ENCODE peak calls at places on chromosome 2, in four cellular contexts. K is K562, Q is GM12878, H is HepG2. T is an unnamed sample.
A peak's percentile ranks its signal among the peaks of the same experiment; 100 is the strongest.

GRCh38 chr2:222946700-222947278 is 86.0 kb downstream of the ACSL3 start:
- DNase-seq in K (peak; percentile 14), Q (no peak), H (no peak), T (no peak)

GRCh38 chr2:226971029-226971584 is 135.3 kb downstream of the RHBDD1 start:
- DNase-seq in K (no peak), Q (no peak), H (no peak), T (no peak)

GRCh38 chr2:46299365-46300263 is 2.4 kb downstream of the EPAS1 start:
- DNase-seq in K (peak; percentile 62), Q (no peak), H (peak; percentile 58), T (peak; percentile 31)

GRCh38 chr2:234795974-234796690 is 155.7 kb upstream of the SH3BP4 start:
- DNase-seq in K (no peak), Q (no peak), H (peak; percentile 21), T (no peak)

GRCh38 chr2:200300650-200301314 is 5.7 kb upstream of the SPATS2L start:
- DNase-seq in K (peak; percentile 44), Q (no peak), H (no peak), T (no peak)

GRCh38 chr2:17311771-17312511 is 206.3 kb downstream of the RAD51AP2 start:
- DNase-seq in K (no peak), Q (no peak), H (no peak), T (no peak)

GRCh38 chr2:27885246-27885645 is 4.9 kb downstream of the RBKS start:
- DNase-seq in K (no peak), Q (no peak), H (no peak), T (no peak)

GRCh38 chr2:44941551-44942234 is at the start of gene SIX3:
- DNase-seq in K (no peak), Q (no peak), H (no peak), T (peak; percentile 50)

GRCh38 chr2:61793389-61793836 is 60.4 kb downstream of the FAM161A start:
- DNase-seq in K (peak; percentile 81), Q (no peak), H (peak; percentile 67), T (peak; percentile 89)

GRCh38 chr2:128319457-128319772 is 747 bp upstream of the HS6ST1 start:
- DNase-seq in K (no peak), Q (no peak), H (no peak), T (no peak)

GRCh38 chr2:64260817-64261216 is 116.6 kb upstream of the PELI1 start:
- DNase-seq in K (peak; percentile 78), Q (peak; percentile 75), H (no peak), T (no peak)

GRCh38 chr2:55771612-55772011 is 78.0 kb upstream of the PNPT1 start:
- DNase-seq in K (peak; percentile 11), Q (no peak), H (peak; percentile 22), T (no peak)

GRCh38 chr2:85303780-85304531 is 23.8 kb downstream of the TGOLN2 start:
- DNase-seq in K (no peak), Q (no peak), H (no peak), T (no peak)

GRCh38 chr2:235350234-235350633 is 143.6 kb upstream of the AGAP1 start:
- DNase-seq in K (no peak), Q (no peak), H (no peak), T (no peak)

GRCh38 chr2:10591207-10591606 is 98.6 kb downstream of the NOL10 start:
- DNase-seq in K (no peak), Q (no peak), H (no peak), T (no peak)

GRCh38 chr2:100703213-100703612 is 116.7 kb upstream of the NPAS2 start:
- DNase-seq in K (no peak), Q (no peak), H (no peak), T (no peak)

GRCh38 chr2:20148411-20148810 is 76.5 kb downstream of the SDC1 start:
- DNase-seq in K (no peak), Q (no peak), H (no peak), T (no peak)

GRCh38 chr2:150528861-150529801 is 41.7 kb upstream of the RND3 start:
- DNase-seq in K (no peak), Q (peak; percentile 45), H (no peak), T (no peak)

GRCh38 chr2:216632321-216632951 is 784 bp upstream of the IGFBP2 start:
- DNase-seq in K (no peak), Q (no peak), H (no peak), T (no peak)

GRCh38 chr2:84640386-84640785 is 124.1 kb downstream of the DNAH6 start:
- DNase-seq in K (no peak), Q (no peak), H (no peak), T (no peak)

GRCh38 chr2:167128130-167128529 is 239.8 kb downstream of the XIRP2 start:
- DNase-seq in K (no peak), Q (no peak), H (no peak), T (no peak)

GRCh38 chr2:10269711-10270610 is 32.7 kb upstream of the HPCAL1 start:
- DNase-seq in K (no peak), Q (no peak), H (no peak), T (peak; percentile 5)

DNA sequence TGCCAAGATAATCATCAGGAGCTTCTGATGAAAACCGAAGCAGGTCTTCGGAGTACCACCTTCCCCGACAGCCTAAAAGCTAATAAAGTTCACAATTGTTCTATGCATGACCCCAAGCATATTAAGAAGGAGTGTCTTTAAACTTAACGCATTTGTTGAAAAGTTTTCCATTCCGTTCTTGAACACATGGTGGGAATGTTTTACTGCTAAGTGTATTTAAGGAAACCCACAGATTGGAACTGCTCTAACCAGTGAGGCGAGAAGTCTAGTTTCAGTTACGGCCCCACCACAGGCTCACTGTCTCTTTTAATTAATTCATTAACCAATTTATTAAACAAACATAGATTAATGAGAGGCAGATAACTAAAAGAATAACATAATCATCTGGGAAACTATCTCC is 152.4 kb downstream of the ANKRD44 start:
- DNase-seq in K (no peak), Q (no peak), H (no peak), T (no peak)
- TF ChIP-seq CBFB in K (no peak), Q (no peak), H (no peak), T (no peak)

GRCh38 chr2:68994864-68995263 is 18.1 kb upstream of the ANTXR1 start:
- DNase-seq in K (no peak), Q (no peak), H (no peak), T (no peak)

GRCh38 chr2:68993660-68994059 is 19.2 kb downstream of the GKN1 start:
- DNase-seq in K (no peak), Q (no peak), H (peak; percentile 77), T (no peak)

GRCh38 chr2:68995911-68996310 is 17.1 kb upstream of the ANTXR1 start:
- DNase-seq in K (no peak), Q (no peak), H (peak; percentile 40), T (no peak)

GRCh38 chr2:68992933-68993332 is 18.5 kb downstream of the GKN1 start:
- DNase-seq in K (no peak), Q (no peak), H (no peak), T (no peak)

GRCh38 chr2:68997401-68997800 is 15.6 kb upstream of the ANTXR1 start:
- DNase-seq in K (no peak), Q (no peak), H (no peak), T (no peak)
- TF ChIP-seq CBFB in K (no peak), Q (no peak), H (no peak), T (no peak)

GRCh38 chr2:121596221-121597080 is 52.8 kb downstream of the CLASP1 start:
- DNase-seq in K (peak; percentile 93), Q (peak; percentile 60), H (peak; percentile 67), T (no peak)
- TF ChIP-seq CBFB in K (no peak), Q (peak; percentile 5), H (no peak), T (no peak)

GRCh38 chr2:67669796-67670195 is 272.7 kb downstream of the ETAA1 start:
- DNase-seq in K (no peak), Q (no peak), H (no peak), T (no peak)

GRCh38 chr2:67666386-67667053 is 269.4 kb downstream of the ETAA1 start:
- DNase-seq in K (no peak), Q (no peak), H (no peak), T (no peak)

GRCh38 chr2:67668538-67668937 is 271.4 kb downstream of the ETAA1 start:
- DNase-seq in K (no peak), Q (no peak), H (no peak), T (no peak)

GRCh38 chr2:67663776-67664175 is 266.6 kb downstream of the ETAA1 start:
- DNase-seq in K (no peak), Q (no peak), H (no peak), T (no peak)

GRCh38 chr2:67667054-67667908 is 270.1 kb downstream of the ETAA1 start:
- DNase-seq in K (no peak), Q (no peak), H (no peak), T (no peak)
- TF ChIP-seq CBFB in K (no peak), Q (no peak), H (no peak), T (no peak)